ENCODE peak calls at places on chromosome 4, in seven cellular contexts. N is endodermal cell; E is lower lobe of right lung; O is tibial nerve; D is effector memory CD4-positive, alpha-beta T cell; F is CD4-positive, CD25-positive, alpha-beta regulatory T cell; H is upper lobe of right lung. P is an unnamed sample.

GRCh38 chr4:90799895-90800294 is 672.7 kb downstream of the CCSER1 start:
- DNase-seq in H (no peak), E (no peak), O (no peak), N (no peak), D (no peak), F (no peak), P (no peak)

GRCh38 chr4:172546782-172547181 is 621.8 kb upstream of the GALNT7 start:
- DNase-seq in E (no peak), H (no peak), N (no peak), F (no peak), O (no peak), D (no peak), P (no peak)

GRCh38 chr4:19961092-19961491 is 290.6 kb upstream of the SLIT2 start:
- DNase-seq in N (no peak), O (no peak), F (no peak), D (no peak), H (no peak), E (no peak), P (no peak)

GRCh38 chr4:16039139-16039538 is 44.7 kb downstream of the PROM1 start:
- DNase-seq in F (no peak), E (no peak), N (no peak), O (no peak), H (no peak), D (no peak), P (no peak)

GRCh38 chr4:37324526-37324925 is 80.0 kb downstream of the NWD2 start:
- DNase-seq in H (no peak), O (no peak), D (no peak), F (no peak), N (no peak), E (no peak), P (no peak)

GRCh38 chr4:150315175-150315574 is 236.9 kb downstream of the DCLK2 start:
- DNase-seq in F (no peak), O (no peak), H (no peak), D (no peak), E (no peak), N (peak), P (no peak)

GRCh38 chr4:153427363-153428071 is 38.6 kb upstream of the TMEM131L start:
- DNase-seq in O (no peak), E (no peak), H (no peak), N (no peak), F (no peak), D (no peak), P (no peak)

GRCh38 chr4:165754664-165755063 is 118.4 kb upstream of the TLL1 start:
- DNase-seq in D (no peak), N (no peak), H (no peak), E (no peak), F (no peak), O (no peak), P (no peak)

GRCh38 chr4:149765630-149766029 is 50.0 kb downstream of the IQCM start:
- DNase-seq in D (no peak), N (no peak), O (no peak), F (no peak), H (no peak), E (no peak), P (no peak)

GRCh38 chr4:186881521-186882220 is 158.0 kb upstream of the FAT1 start:
- DNase-seq in D (no peak), E (no peak), N (no peak), H (no peak), F (no peak), O (no peak), P (no peak)

GRCh38 chr4:182185491-182185890 is 57.7 kb upstream of the TENM3 start:
- DNase-seq in O (no peak), F (no peak), H (no peak), E (no peak), N (no peak), D (no peak), P (no peak)

GRCh38 chr4:101730291-101731117 is 60.0 kb upstream of the BANK1 start:
- DNase-seq in N (peak), F (peak), E (peak), O (peak), D (no peak), H (peak), P (peak)
- H3K4me3 ChIP-seq in N (no peak), F (no peak), E (no peak), O (no peak), D (no peak), H (no peak), P (no peak)

DNA sequence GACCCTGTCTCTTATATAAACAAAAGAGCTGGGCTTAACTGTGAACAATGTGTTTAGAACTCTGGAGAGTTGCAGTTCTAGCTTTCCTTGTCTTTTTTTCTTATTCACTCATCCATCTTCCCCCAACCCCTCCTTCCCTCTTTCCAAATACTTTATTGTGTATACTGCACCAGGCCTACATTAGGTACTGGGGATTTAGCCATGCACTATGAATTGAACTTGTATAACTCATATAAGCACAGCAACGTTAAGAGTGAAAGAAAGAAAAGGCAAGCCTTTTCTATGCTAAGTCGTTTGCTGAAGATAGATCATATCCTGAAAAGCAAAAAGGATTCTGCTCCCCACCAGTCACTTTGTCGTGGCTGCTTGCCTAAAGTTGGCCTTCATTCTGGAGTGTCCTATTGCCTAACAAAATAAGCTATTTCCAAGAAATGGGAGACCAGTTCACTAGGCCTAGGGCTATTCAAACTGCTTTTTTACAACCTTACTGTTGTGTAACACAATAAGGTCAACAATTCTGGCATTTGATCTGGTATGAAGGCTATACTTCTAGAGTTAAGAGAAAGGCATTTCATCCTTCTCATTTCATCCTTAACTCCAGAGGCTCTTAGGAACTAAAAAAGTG is 32.2 kb downstream of the CCNI start:
- DNase-seq in H (no peak), D (no peak), F (no peak), O (no peak), N (no peak), E (no peak), P (no peak)
- H3K27ac ChIP-seq in H (no peak), D (no peak), F (no peak), O (no peak), N (no peak), E (peak), P (peak)

DNA sequence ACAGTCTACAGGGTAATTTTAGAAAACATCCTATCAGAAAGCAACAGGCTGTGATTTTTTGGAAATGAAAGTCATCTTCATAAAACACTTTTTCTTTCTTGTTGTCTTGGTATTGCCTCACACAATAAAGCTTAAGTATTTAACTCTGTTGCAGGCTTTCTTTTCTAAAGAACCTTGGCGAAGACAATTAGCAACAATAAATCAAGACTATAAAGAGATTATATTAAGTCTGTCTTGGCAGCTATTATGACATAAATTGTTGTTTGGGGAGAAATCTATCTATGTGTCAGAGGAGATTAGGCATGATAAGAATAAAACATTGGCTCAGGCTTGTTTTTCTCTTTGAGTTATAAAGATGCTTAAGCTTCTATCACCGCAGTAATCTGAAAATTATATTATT is 1774.8 kb downstream of the ARAP2 start:
- DNase-seq in N (no peak), F (no peak), E (no peak), H (no peak), O (no peak), D (no peak), P (no peak)
- H3K4me3 ChIP-seq in N (no peak), F (no peak), E (no peak), H (no peak), O (no peak), D (no peak), P (no peak)

GRCh38 chr4:95963456-95963855 is 123.6 kb downstream of the PDHA2 start:
- DNase-seq in D (no peak), N (no peak), F (no peak), E (no peak), O (no peak), H (no peak), P (no peak)
- H3K27ac ChIP-seq in D (no peak), N (no peak), F (no peak), E (no peak), O (no peak), H (no peak), P (no peak)

GRCh38 chr4:95761871-95762270 is 78.0 kb upstream of the PDHA2 start:
- DNase-seq in N (no peak), O (no peak), E (no peak), D (no peak), F (no peak), H (no peak), P (no peak)

GRCh38 chr4:95761441-95761840 is 78.5 kb upstream of the PDHA2 start:
- DNase-seq in D (no peak), H (no peak), O (no peak), F (no peak), E (no peak), N (no peak), P (no peak)

GRCh38 chr4:95754667-95755066 is 85.2 kb upstream of the PDHA2 start:
- DNase-seq in O (no peak), E (no peak), H (no peak), N (no peak), F (no peak), D (no peak), P (no peak)

GRCh38 chr4:95758001-95758400 is 81.9 kb upstream of the PDHA2 start:
- DNase-seq in E (no peak), D (no peak), H (no peak), O (no peak), N (no peak), F (no peak), P (no peak)
- H3K4me3 ChIP-seq in E (no peak), D (no peak), H (no peak), O (no peak), N (no peak), F (no peak), P (no peak)

DNA sequence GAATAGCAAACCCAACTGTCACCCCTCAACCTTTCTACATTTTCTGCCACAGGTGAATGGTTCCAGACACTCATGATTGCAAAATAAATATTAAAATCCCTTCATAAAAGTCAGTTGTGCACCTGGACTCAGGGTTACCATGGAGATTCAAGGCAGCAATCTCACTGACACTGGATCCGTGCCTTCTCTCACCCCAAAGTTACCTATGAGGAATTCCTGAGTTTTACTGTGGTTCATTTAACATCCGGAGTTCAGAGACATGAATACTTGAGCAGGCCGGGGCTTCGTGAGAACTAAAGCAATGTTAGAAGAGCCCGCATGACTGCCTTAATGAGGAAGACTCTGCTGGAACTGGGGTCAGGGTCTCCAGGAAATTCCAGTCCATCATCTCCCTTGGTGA is 12.5 kb upstream of the CLNK start:
- DNase-seq in D (no peak), O (no peak), H (no peak), F (no peak), E (no peak), N (no peak), P (no peak)
- H3K27ac ChIP-seq in D (no peak), O (no peak), H (no peak), F (no peak), E (no peak), N (no peak), P (no peak)